ENCODE peak calls at places on chromosomes 2 and 18, in ten cellular contexts. W is HCEC 1CT; J is activated naive CD8-positive, alpha-beta T cell treated with anti-CD3 and anti-CD28 coated beads, Interleukin-2, amount 10 ng/mL, durations not matched to agents 7 days and 5 days; L is stimulated activated effector memory CD8-positive, alpha-beta T cell treated with anti-CD3 and anti-CD28 coated beads, Interleukin-12 subunit alpha, Interleukin-12 subunit beta, amount 100 ng/mL, for 72 hours; R is gastrocnemius medialis; Q is activated CD8-positive, alpha-beta T cell treated with anti-CD3 and anti-CD28 coated beads, Interleukin-2, amount 10 ng/mL, durations not matched to agents 7 days and 5 days; S is kidney; Z is AG08396; O is LHCN-M2; V is AG09319. Y is an unnamed sample.

GRCh38 chr2:162992828-162993227 is 154.3 kb upstream of the KCNH7 start:
- DNase-seq in O (no peak), L (no peak), W (no peak), R (no peak), Z (no peak), S (no peak), Q (no peak), J (no peak), V (no peak), Y (no peak)

GRCh38 chr18:79749251-79750191 is 48.2 kb upstream of the KCNG2 start:
- DNase-seq in R (no peak), O (no peak), W (no peak), S (peak; percentile 63), J (no peak), V (no peak), Z (no peak), L (no peak), Q (no peak), Y (no peak)

GRCh38 chr18:12031181-12031580 is 49.9 kb downstream of the IMPA2 start:
- DNase-seq in W (no peak), J (no peak), O (no peak), V (no peak), S (no peak), L (no peak), Z (no peak), R (no peak), Q (no peak), Y (no peak)

GRCh38 chr2:85718006-85718391 is 23.8 kb downstream of the GNLY start:
- DNase-seq in W (no peak), Z (no peak), S (no peak), V (no peak), O (no peak), L (no peak), J (no peak), R (no peak), Q (no peak), Y (no peak)

GRCh38 chr2:176612736-176613135 is 343.5 kb downstream of the MTX2 start:
- DNase-seq in Z (no peak), O (no peak), L (no peak), Q (no peak), V (no peak), R (no peak), J (no peak), W (peak; percentile 29), S (no peak), Y (no peak)

GRCh38 chr2:200733713-200734198 is 78.0 kb upstream of the BZW1 start:
- DNase-seq in Q (no peak), L (no peak), S (no peak), J (no peak), R (no peak), O (no peak), V (no peak), Z (no peak), W (no peak), Y (no peak)

GRCh38 chr18:59952283-59953007 is 52.6 kb downstream of the PMAIP1 start:
- DNase-seq in O (no peak), J (no peak), Q (no peak), S (no peak), R (no peak), L (no peak), Z (no peak), V (no peak), W (no peak), Y (no peak)

GRCh38 chr2:128537646-128538045 is 219.0 kb upstream of the HS6ST1 start:
- DNase-seq in O (no peak), V (no peak), J (no peak), Z (no peak), R (no peak), S (no peak), Q (no peak), L (no peak), W (no peak), Y (no peak)

GRCh38 chr2:12479042-12479601 is 237.6 kb upstream of the TRIB2 start:
- DNase-seq in S (no peak), Q (no peak), V (no peak), W (peak; percentile 77), O (peak; percentile 44), L (no peak), J (no peak), R (no peak), Z (no peak), Y (no peak)

GRCh38 chr2:239534581-239535412 is 134.0 kb upstream of the HDAC4 start:
- DNase-seq in S (no peak), V (no peak), R (no peak), L (no peak), Q (no peak), J (no peak), W (no peak), Z (no peak), O (no peak), Y (no peak)

GRCh38 chr2:117815946-117816345 is 1.5 kb downstream of the DDX18 start:
- DNase-seq in Q (no peak), O (no peak), S (no peak), V (no peak), W (no peak), Z (no peak), R (no peak), L (no peak), J (no peak), Y (no peak)

GRCh38 chr2:109527079-109527478 is 86.7 kb downstream of the SEPTIN10 start:
- DNase-seq in W (no peak), J (no peak), L (no peak), R (peak; percentile 4), V (no peak), Q (no peak), Z (no peak), S (peak; percentile 14), O (no peak), Y (no peak)

GRCh38 chr2:9214866-9215265 is 8.3 kb downstream of the ASAP2 start:
- DNase-seq in J (no peak), R (no peak), S (no peak), W (no peak), Q (no peak), Z (no peak), O (no peak), V (no peak), L (no peak), Y (no peak)

GRCh38 chr2:95374029-95374428 is 28.5 kb upstream of the FAHD2A start:
- DNase-seq in J (no peak), Z (no peak), Q (no peak), R (no peak), O (no peak), W (no peak), V (no peak), S (peak; percentile 40), L (no peak), Y (no peak)

GRCh38 chr18:50396005-50396404 is 21.2 kb downstream of the SKA1 start:
- DNase-seq in R (no peak), W (no peak), J (no peak), L (no peak), O (no peak), Q (no peak), Z (no peak), S (no peak), V (no peak), Y (no peak)

Y was measured in GM18507.